ENCODE peak calls at places on chromosomes 3 and 15, in eight cellular contexts. H, B, E, Z, G, X, P and S are unnamed samples.

GRCh38 chr3:127689266-127689860 is 16.6 kb downstream of the ABTB1 start:
- DNase-seq in E (peak), G (no peak), P (no peak), Z (no peak), H (no peak), B (peak), X (peak), S (no peak)

GRCh38 chr3:186442162-186442561 is 80.1 kb upstream of the DGKG start:
- DNase-seq in Z (no peak), G (no peak), B (no peak), X (no peak), P (no peak), H (no peak), E (no peak), S (no peak)

GRCh38 chr3:46934508-46935167 is 41.9 kb downstream of the CCDC12 start:
- DNase-seq in E (peak), G (peak), Z (peak), H (no peak), P (no peak), B (peak), X (peak), S (peak)

GRCh38 chr3:184511741-184512140 is 49.8 kb upstream of the EPHB3 start:
- DNase-seq in G (no peak), B (no peak), X (no peak), E (no peak), P (no peak), H (no peak), Z (no peak), S (no peak)

GRCh38 chr3:196207833-196208607 is 3.2 kb downstream of the ZDHHC19 start:
- DNase-seq in P (peak), Z (no peak), B (peak), H (no peak), X (peak), E (no peak), G (no peak), S (peak)

GRCh38 chr3:64945171-64945684 is 257.4 kb upstream of the ADAMTS9 start:
- DNase-seq in B (no peak), X (peak), Z (no peak), G (no peak), E (peak), P (no peak), H (no peak), S (peak)

GRCh38 chr3:175163686-175164085 is 304.6 kb downstream of the NAALADL2 start:
- DNase-seq in H (no peak), X (no peak), G (no peak), Z (no peak), P (no peak), E (no peak), B (peak), S (no peak)

GRCh38 chr3:62529230-62529629 is 155.9 kb upstream of the FEZF2 start:
- DNase-seq in H (no peak), P (no peak), Z (peak), G (peak), B (peak), E (no peak), X (no peak), S (peak)

GRCh38 chr3:187267306-187267705 is 24.2 kb downstream of the MASP1 start:
- DNase-seq in E (no peak), Z (peak), H (no peak), G (no peak), P (no peak), X (no peak), B (no peak), S (no peak)

GRCh38 chr3:72231439-72232196 is 446.7 kb upstream of the PROK2 start:
- DNase-seq in G (no peak), P (no peak), B (no peak), E (no peak), H (no peak), Z (no peak), X (peak), S (no peak)

GRCh38 chr15:44883219-44883900 is 73.1 kb upstream of the TERB2 start:
- DNase-seq in E (no peak), X (no peak), Z (no peak), B (peak), G (peak), H (no peak), P (no peak), S (no peak)

GRCh38 chr3:137845161-137845560 is 81.0 kb downstream of the SOX14 start:
- DNase-seq in Z (no peak), G (no peak), X (no peak), H (no peak), P (no peak), B (no peak), E (no peak), S (no peak)

GRCh38 chr3:173191611-173192010 is 50.6 kb upstream of the SPATA16 start:
- DNase-seq in X (no peak), G (peak), E (no peak), B (no peak), P (no peak), H (no peak), Z (no peak), S (peak)

GRCh38 chr3:105195260-105195659 is 171.4 kb upstream of the ALCAM start:
- DNase-seq in P (no peak), Z (peak), E (no peak), B (no peak), G (peak), H (no peak), X (no peak), S (peak)

GRCh38 chr3:45896956-45897355 is 10.6 kb downstream of the CCR9 start:
- DNase-seq in X (no peak), E (no peak), G (peak), Z (peak), P (no peak), B (no peak), H (no peak), S (peak)

GRCh38 chr15:91408476-91409076 is 308.5 kb downstream of the SV2B start:
- DNase-seq in E (no peak), B (no peak), H (no peak), X (no peak), P (no peak), Z (peak), G (no peak), S (peak)

GRCh38 chr15:80142646-80143045 is 10.2 kb upstream of the FAH start:
- DNase-seq in B (no peak), P (no peak), E (no peak), H (no peak), G (no peak), Z (no peak), X (no peak), S (no peak)

GRCh38 chr15:82968066-82968465 is 15.5 kb upstream of the HOMER2 start:
- DNase-seq in B (no peak), X (no peak), P (no peak), H (no peak), E (no peak), G (peak), Z (peak), S (peak)

GRCh38 chr15:88397506-88397905 is 69.7 kb downstream of the MRPL46 start:
- DNase-seq in H (no peak), E (no peak), B (no peak), P (no peak), X (no peak), Z (no peak), G (no peak), S (no peak)

GRCh38 chr3:9778102-9778501 is 8.4 kb upstream of the CAMK1 start:
- DNase-seq in Z (peak), P (peak), G (peak), B (no peak), E (no peak), X (peak), H (no peak), S (peak)

GRCh38 chr3:177770821-177771220 is 573.5 kb upstream of the TBL1XR1 start:
- DNase-seq in H (no peak), X (no peak), Z (peak), G (peak), B (no peak), P (no peak), E (no peak), S (no peak)

GRCh38 chr3:139994891-139995290 is 59.9 kb downstream of the CLSTN2 start:
- DNase-seq in P (no peak), H (no peak), G (no peak), X (no peak), Z (no peak), B (no peak), E (no peak), S (no peak)

GRCh38 chr3:22241110-22241509 is 490.1 kb upstream of the ZNF385D start:
- DNase-seq in B (no peak), X (no peak), H (no peak), E (no peak), Z (no peak), G (no peak), P (no peak), S (no peak)

GRCh38 chr15:52005748-52006701 is 13.0 kb upstream of the MAPK6 start:
- DNase-seq in B (peak), E (no peak), Z (peak), P (peak), G (peak), X (no peak), H (no peak), S (peak)

GRCh38 chr3:77081240-77081661 is 41.4 kb downstream of the ROBO2 start:
- DNase-seq in P (no peak), H (peak), Z (no peak), G (no peak), E (no peak), X (no peak), B (peak), S (peak)

GRCh38 chr3:152835311-152836102 is 576 bp downstream of the P2RY1 start:
- DNase-seq in G (peak), E (peak), P (peak), B (peak), X (peak), H (no peak), Z (peak), S (peak)